ENCODE peak calls at places on chromosome 5, in four cellular contexts. D is ovary, A is GM10248, C is psoas muscle. F is an unnamed sample.

GRCh38 chr5:160479926-160480325 is 58.3 kb downstream of the PTTG1 start:
- DNase-seq in C (no peak), A (no peak), D (no peak), F (no peak)

GRCh38 chr5:129903466-129904101 is 681 bp upstream of the CHSY3 start:
- DNase-seq in D (no peak), A (no peak), C (no peak), F (no peak)

GRCh38 chr5:39249560-39250274 is 30.4 kb upstream of the FYB1 start:
- DNase-seq in A (no peak), D (no peak), C (no peak), F (no peak)

GRCh38 chr5:114237766-114238165 is 124.1 kb upstream of the KCNN2 start:
- DNase-seq in C (no peak), D (no peak), A (no peak), F (no peak)

GRCh38 chr5:73186976-73187375 is 14.0 kb downstream of the TMEM174 start:
- DNase-seq in C (no peak), D (no peak), A (no peak), F (no peak)

GRCh38 chr5:5598547-5599113 is 176.2 kb downstream of the ICE1 start:
- DNase-seq in D (no peak), A (no peak), C (no peak), F (no peak)

GRCh38 chr5:172798422-172799215 is 27.6 kb upstream of the DUSP1 start:
- DNase-seq in D (peak), A (peak), C (no peak), F (no peak)

GRCh38 chr5:42228279-42228678 is 195.0 kb upstream of the GHR start:
- DNase-seq in C (no peak), A (no peak), D (no peak), F (no peak)

GRCh38 chr5:1946122-1946677 is 63.5 kb upstream of the IRX4 start:
- DNase-seq in D (no peak), A (no peak), C (no peak), F (no peak)

GRCh38 chr5:140246378-140247122 is 56.4 kb downstream of the PFDN1 start:
- DNase-seq in D (peak), C (peak), A (no peak), F (no peak)

GRCh38 chr5:108481355-108481931 is 99.5 kb upstream of the FBXL17 start:
- DNase-seq in A (peak), D (no peak), C (no peak), F (no peak)

GRCh38 chr5:16883801-16884200 is 52.3 kb downstream of the MYO10 start:
- DNase-seq in D (no peak), C (no peak), A (no peak), F (no peak)

GRCh38 chr5:45385321-45386058 is 310.7 kb downstream of the HCN1 start:
- DNase-seq in A (no peak), C (peak), D (no peak), F (no peak)

GRCh38 chr5:159849437-159850191 is 66.7 kb upstream of the ADRA1B start:
- DNase-seq in A (no peak), D (no peak), C (no peak), F (no peak)

GRCh38 chr5:147479949-147480348 is 29.9 kb downstream of the DPYSL3 start:
- DNase-seq in C (no peak), A (no peak), D (no peak), F (no peak)

GRCh38 chr5:77144837-77145139 is 57.7 kb upstream of the ZBED3 start:
- DNase-seq in A (no peak), C (no peak), D (no peak), F (no peak)

GRCh38 chr5:14581891-14582796 is 552 bp downstream of the OTULINL start:
- DNase-seq in C (peak), D (peak), A (peak), F (peak)

GRCh38 chr5:170752257-170753215 is 31.0 kb upstream of the GABRP start:
- DNase-seq in A (no peak), C (no peak), D (no peak), F (no peak)

GRCh38 chr5:178940569-178941360 is at the start of gene ZNF454:
- DNase-seq in D (peak), A (no peak), C (peak), F (no peak)

GRCh38 chr5:112738180-112738560 is 485 bp downstream of the APC start:
- DNase-seq in A (peak), C (no peak), D (no peak), F (no peak)